ENCODE peak calls at places on chromosomes 11 and 22, in ten cellular contexts. S is fibroblast of mammary gland, F is retinal pigment epithelial cell, T is cardiac muscle cell, E is sigmoid colon, M is tibial nerve, N is neural progenitor cell, Y is IMR-90, R is left ventricle myocardium inferior, D is transverse colon. W is an unnamed sample.

GRCh38 chr11:19980388-19980787 is 179.9 kb downstream of the DBX1 start:
- DNase-seq in S (no peak), F (no peak), T (no peak), E (no peak), M (no peak), N (no peak), Y (peak; percentile 54), R (no peak), D (no peak), W (no peak)

GRCh38 chr22:46934746-46935491 is 172.5 kb downstream of the TBC1D22A start:
- DNase-seq in S (peak; percentile 94), F (peak; percentile 89), T (no peak), E (no peak), M (no peak), N (no peak), Y (peak; percentile 98), R (no peak), D (peak; percentile 30), W (no peak)

GRCh38 chr11:110077866-110078325 is 15.3 kb upstream of the ZC3H12C start:
- DNase-seq in S (peak; percentile 96), F (no peak), T (no peak), E (no peak), M (no peak), N (no peak), Y (peak; percentile 78), R (no peak), D (no peak), W (no peak)

GRCh38 chr11:126231725-126232459 is 20.3 kb downstream of the FAM118B start:
- DNase-seq in S (peak; percentile 62), F (peak; percentile 84), T (no peak), E (no peak), M (no peak), N (no peak), Y (peak; percentile 66), R (no peak), D (no peak), W (no peak)

GRCh38 chr22:35102663-35103062 is 36.7 kb downstream of the ISX start:
- DNase-seq in S (no peak), F (no peak), T (peak; percentile 72), E (no peak), M (no peak), N (peak; percentile 25), Y (peak; percentile 2), R (no peak), D (peak; percentile 71), W (no peak)

GRCh38 chr11:80873309-80873999 is 1432.6 kb upstream of the TENM4 start:
- DNase-seq in S (peak; percentile 34), F (no peak), T (no peak), E (no peak), M (no peak), N (no peak), Y (no peak), R (no peak), D (no peak), W (no peak)

GRCh38 chr11:84714316-84714780 is 912.8 kb downstream of the DLG2 start:
- DNase-seq in S (peak; percentile 53), F (peak; percentile 24), T (peak; percentile 87), E (no peak), M (no peak), N (peak; percentile 85), Y (peak; percentile 6), R (peak; percentile 29), D (peak; percentile 65), W (peak; percentile 33)

GRCh38 chr11:70727899-70728620 is 329.7 kb downstream of the CTTN start:
- DNase-seq in S (no peak), F (no peak), T (no peak), E (no peak), M (no peak), N (peak; percentile 40), Y (no peak), R (no peak), D (no peak), W (no peak)

GRCh38 chr11:111421251-111421650 is 42.2 kb upstream of the POU2AF1 start:
- DNase-seq in S (no peak), F (no peak), T (no peak), E (no peak), M (no peak), N (no peak), Y (no peak), R (no peak), D (no peak), W (no peak)

GRCh38 chr11:111419641-111420327 is 40.7 kb upstream of the POU2AF1 start:
- DNase-seq in S (no peak), F (no peak), T (no peak), E (peak; percentile 79), M (no peak), N (no peak), Y (no peak), R (no peak), D (no peak), W (no peak)

GRCh38 chr11:111426615-111427014 is 47.5 kb upstream of the POU2AF1 start:
- DNase-seq in S (no peak), F (no peak), T (no peak), E (no peak), M (no peak), N (no peak), Y (no peak), R (no peak), D (no peak), W (no peak)

GRCh38 chr11:111422494-111423249 is 43.6 kb upstream of the POU2AF1 start:
- DNase-seq in S (peak; percentile 50), F (no peak), T (peak; percentile 75), E (peak; percentile 76), M (peak; percentile 52), N (peak; percentile 85), Y (peak; percentile 26), R (peak; percentile 32), D (peak; percentile 77), W (peak; percentile 72)

GRCh38 chr11:111423250-111423615 is 44.2 kb upstream of the POU2AF1 start:
- DNase-seq in S (no peak), F (no peak), T (no peak), E (no peak), M (no peak), N (no peak), Y (no peak), R (no peak), D (no peak), W (no peak)
- TF ChIP-seq CTCF in S (no peak), F (no peak), T (no peak), E (no peak), M (no peak), N (no peak), Y (no peak), R (no peak), D (no peak), W (no peak)

GRCh38 chr11:132559371-132560036 is 972.8 kb downstream of the OPCML start:
- DNase-seq in S (no peak), F (no peak), T (no peak), E (no peak), M (no peak), N (peak; percentile 41), Y (no peak), R (no peak), D (no peak), W (no peak)
- TF ChIP-seq CTCF in S (no peak), F (peak; percentile 51), T (peak; percentile 21), E (no peak), M (no peak), N (peak; percentile 27), Y (peak; percentile 12), R (no peak), D (no peak), W (no peak)

DNA sequence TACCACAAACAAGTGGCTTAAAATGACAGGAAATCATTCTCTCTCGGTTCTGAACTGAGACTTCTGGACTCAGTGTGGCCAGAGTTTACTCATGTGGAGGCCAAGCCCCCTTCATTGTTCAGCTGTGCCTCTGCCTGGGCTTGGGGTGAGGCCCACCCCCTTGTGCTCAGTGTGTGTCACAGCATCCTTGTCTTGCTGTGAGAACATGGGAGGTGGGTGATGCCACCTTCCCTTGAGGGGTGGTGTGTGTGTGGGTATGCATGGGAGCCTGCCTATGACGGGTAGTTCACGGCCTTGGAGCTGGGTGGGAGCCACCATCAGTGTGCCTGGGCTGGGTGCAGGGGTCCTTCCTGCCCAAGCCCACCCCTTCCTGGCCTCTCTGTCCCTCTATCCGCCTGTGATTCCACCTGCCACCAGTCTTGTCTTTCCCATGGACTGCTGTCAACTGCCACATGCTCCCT is 101.7 kb downstream of the MORC2 start:
- DNase-seq in S (no peak), F (no peak), T (no peak), E (peak; percentile 29), M (no peak), N (peak; percentile 31), Y (no peak), R (no peak), D (no peak), W (no peak)
- TF ChIP-seq CTCF in S (peak; percentile 4), F (peak; percentile 19), T (no peak), E (no peak), M (no peak), N (peak; percentile 21), Y (peak; percentile 17), R (no peak), D (no peak), W (no peak)

DNA sequence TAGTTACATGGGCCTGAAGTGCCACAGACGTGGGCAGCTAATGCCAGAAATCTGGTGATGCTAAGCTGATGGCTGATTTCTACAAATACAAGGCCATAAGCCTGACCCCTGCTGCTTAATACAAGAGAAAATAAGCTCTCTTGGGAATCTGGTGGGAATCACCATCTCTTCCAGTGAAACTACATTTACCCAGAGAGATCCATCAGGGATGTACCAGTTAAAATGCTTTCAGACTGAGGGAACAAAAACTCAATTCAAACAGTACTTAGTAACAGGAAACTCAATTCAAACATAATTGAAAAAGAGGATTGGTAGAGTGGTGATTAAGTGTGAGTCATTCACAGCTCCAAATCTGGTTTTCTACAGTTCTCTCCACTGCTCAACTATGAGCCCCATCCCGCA is 1.7 kb upstream of the CAVIN3 start:
- DNase-seq in S (peak; percentile 78), F (peak; percentile 55), T (peak; percentile 5), E (no peak), M (no peak), N (peak; percentile 67), Y (peak; percentile 82), R (no peak), D (no peak), W (no peak)
- TF ChIP-seq CTCF in S (no peak), F (no peak), T (no peak), E (no peak), M (no peak), N (no peak), Y (no peak), R (no peak), D (no peak), W (no peak)

DNA sequence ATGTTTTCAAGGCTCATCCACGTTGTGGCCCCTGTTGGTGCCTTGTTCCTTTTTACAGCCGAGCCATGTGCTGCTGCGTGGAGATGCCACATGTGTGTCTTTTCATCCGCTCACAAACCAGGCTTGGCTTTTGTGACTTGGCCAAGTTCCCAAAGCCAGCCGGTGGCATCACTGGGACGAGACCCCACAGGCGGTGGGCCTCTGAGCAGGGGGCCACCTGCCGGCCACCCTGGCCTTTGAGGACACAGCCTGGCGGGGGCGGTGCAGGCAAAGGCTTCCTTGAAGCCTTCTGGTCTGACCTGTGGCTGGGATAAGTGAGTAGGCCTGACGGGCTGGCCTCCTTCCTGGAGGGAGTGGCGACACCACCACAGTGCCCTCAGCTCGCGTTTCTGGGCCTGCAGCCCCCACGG is 10.6 kb downstream of the GRK2 start:
- DNase-seq in S (peak; percentile 67), F (no peak), T (peak; percentile 23), E (peak; percentile 74), M (no peak), N (peak; percentile 39), Y (peak; percentile 45), R (no peak), D (peak; percentile 65), W (peak; percentile 33)
- TF ChIP-seq CTCF in S (peak; percentile 26), F (peak; percentile 23), T (peak; percentile 18), E (no peak), M (no peak), N (peak; percentile 20), Y (peak; percentile 43), R (peak; percentile 36), D (peak; percentile 51), W (no peak)